ENCODE peak calls at places on chromosomes 13 and 19, in five cellular contexts. R is stimulated activated CD8-positive, alpha-beta memory T cell treated with anti-CD3 and anti-CD28 coated beads, Interleukin-7, amount 100 ng/mL, for 1 hour; X is naive thymus-derived CD4-positive, alpha-beta T cell; S is uterus; Z is T1000. H is an unnamed sample.

GRCh38 chr19:38388310-38389100 is at the start of gene SPRED3:
- DNase-seq in R (no peak), X (no peak), S (no peak), Z (no peak), H (no peak)

GRCh38 chr13:102122147-102122546 is 279.7 kb downstream of the FGF14 start:
- DNase-seq in R (no peak), X (no peak), S (no peak), Z (no peak), H (no peak)

GRCh38 chr13:103097366-103097928 is 31.2 kb upstream of the SLC10A2 start:
- DNase-seq in R (no peak), X (no peak), S (no peak), Z (no peak), H (no peak)

GRCh38 chr13:113937497-113938140 is 36.3 kb downstream of the C13orf46 start:
- DNase-seq in R (no peak), X (no peak), S (no peak), Z (no peak), H (no peak)

GRCh38 chr19:32138416-32138815 is 207.0 kb upstream of the ZNF507 start:
- DNase-seq in R (no peak), X (no peak), S (no peak), Z (no peak), H (no peak)

GRCh38 chr13:30026093-30026492 is 175.7 kb upstream of the UBL3 start:
- DNase-seq in R (no peak), X (no peak), S (no peak), Z (peak; percentile 18), H (no peak)

GRCh38 chr19:54554006-54554405 is 19.6 kb upstream of the LILRA2 start:
- DNase-seq in R (no peak), X (no peak), S (no peak), Z (no peak), H (no peak)

GRCh38 chr13:51220706-51221105 is 1.5 kb upstream of the FAM124A start:
- DNase-seq in R (no peak), X (no peak), S (no peak), Z (no peak), H (no peak)

GRCh38 chr13:21355304-21355703 is 103.8 kb downstream of the ZDHHC20 start:
- DNase-seq in R (no peak), X (peak; percentile 0), S (no peak), Z (no peak), H (no peak)

GRCh38 chr13:83065136-83065535 is 817.1 kb downstream of the SLITRK1 start:
- DNase-seq in R (no peak), X (no peak), S (no peak), Z (no peak), H (no peak)

GRCh38 chr19:48513289-48514122 is 1.9 kb upstream of the LMTK3 start:
- DNase-seq in R (no peak), X (peak; percentile 70), S (no peak), Z (no peak), H (peak; percentile 80)

GRCh38 chr13:106762711-106763110 is 194.8 kb upstream of the ARGLU1 start:
- DNase-seq in R (no peak), X (no peak), S (no peak), Z (no peak), H (no peak)

GRCh38 chr13:78607409-78608253 is 4.3 kb upstream of the POU4F1 start:
- DNase-seq in R (no peak), X (no peak), S (no peak), Z (no peak), H (no peak)

GRCh38 chr13:110683203-110683883 is 22.6 kb downstream of the CARS2 start:
- DNase-seq in R (no peak), X (no peak), S (no peak), Z (no peak), H (no peak)

GRCh38 chr19:33905937-33906577 is 109.4 kb downstream of the KCTD15 start:
- DNase-seq in R (no peak), X (no peak), S (peak; percentile 40), Z (no peak), H (no peak)

GRCh38 chr19:13129384-13129783 is 11.3 kb downstream of the NACC1 start:
- DNase-seq in R (no peak), X (no peak), S (no peak), Z (no peak), H (no peak)

GRCh38 chr19:39133431-39134270 is 8.1 kb downstream of the PAK4 start:
- DNase-seq in R (no peak), X (no peak), S (no peak), Z (no peak), H (no peak)

GRCh38 chr19:55485439-55486011 is 537 bp downstream of the NAT14 start:
- DNase-seq in R (no peak), X (no peak), S (no peak), Z (no peak), H (no peak)

GRCh38 chr13:33355470-33355869 is 69.9 kb upstream of the STARD13 start:
- DNase-seq in R (no peak), X (no peak), S (no peak), Z (no peak), H (no peak)